ENCODE peak calls at places on chromosomes 16 and 17, in ten cellular contexts. One of them, this sample, is unnamed.

GRCh38 chr17:82805254-82805653 is 34.6 kb downstream of the ZNF750 start:
- DNase-seq in H1: no peak
- DNase-seq in A673: no peak
- DNase-seq in H9: no peak
- DNase-seq in A549: no peak
- DNase-seq in upper lobe of right lung: no peak
- DNase-seq in heart left ventricle: no peak
- DNase-seq in Peyer's patch: no peak
- DNase-seq in colonic mucosa: no peak
- DNase-seq in uterus: no peak
- DNase-seq in this sample: no peak

GRCh38 chr16:12685806-12686205 is 117.9 kb downstream of the CPPED1 start:
- DNase-seq in H1: no peak
- DNase-seq in A673: no peak
- DNase-seq in H9: no peak
- DNase-seq in A549: no peak
- DNase-seq in upper lobe of right lung: no peak
- DNase-seq in heart left ventricle: no peak
- DNase-seq in Peyer's patch: no peak
- DNase-seq in colonic mucosa: no peak
- DNase-seq in uterus: no peak
- DNase-seq in this sample: no peak

GRCh38 chr16:66467611-66468010 is 40.5 kb downstream of the BEAN1 start:
- DNase-seq in H1: no peak
- DNase-seq in A673: no peak
- DNase-seq in H9: no peak
- DNase-seq in A549: no peak
- DNase-seq in upper lobe of right lung: peak
- DNase-seq in heart left ventricle: no peak
- DNase-seq in Peyer's patch: no peak
- DNase-seq in colonic mucosa: no peak
- DNase-seq in uterus: no peak
- DNase-seq in this sample: no peak

GRCh38 chr16:47944589-47944988 is 211.2 kb downstream of the ABCC12 start:
- DNase-seq in H1: no peak
- DNase-seq in A673: no peak
- DNase-seq in H9: no peak
- DNase-seq in A549: no peak
- DNase-seq in upper lobe of right lung: no peak
- DNase-seq in heart left ventricle: no peak
- DNase-seq in Peyer's patch: no peak
- DNase-seq in colonic mucosa: no peak
- DNase-seq in uterus: no peak
- DNase-seq in this sample: no peak

GRCh38 chr17:79052131-79052530 is 22.5 kb upstream of the ENGASE start:
- DNase-seq in H1: no peak
- DNase-seq in A673: no peak
- DNase-seq in H9: no peak
- DNase-seq in A549: no peak
- DNase-seq in upper lobe of right lung: no peak
- DNase-seq in heart left ventricle: no peak
- DNase-seq in Peyer's patch: no peak
- DNase-seq in colonic mucosa: no peak
- DNase-seq in uterus: no peak
- DNase-seq in this sample: no peak

GRCh38 chr17:77120866-77121265 is 19.9 kb upstream of the SEC14L1 start:
- DNase-seq in H1: no peak
- DNase-seq in A673: no peak
- DNase-seq in H9: no peak
- DNase-seq in A549: no peak
- DNase-seq in upper lobe of right lung: no peak
- DNase-seq in heart left ventricle: peak
- DNase-seq in Peyer's patch: no peak
- DNase-seq in colonic mucosa: no peak
- DNase-seq in uterus: no peak
- DNase-seq in this sample: no peak

GRCh38 chr16:24273511-24273910 is 17.4 kb downstream of the CACNG3 start:
- DNase-seq in H1: no peak
- DNase-seq in A673: peak
- DNase-seq in H9: no peak
- DNase-seq in A549: peak
- DNase-seq in upper lobe of right lung: no peak
- DNase-seq in heart left ventricle: no peak
- DNase-seq in Peyer's patch: no peak
- DNase-seq in colonic mucosa: no peak
- DNase-seq in uterus: no peak
- DNase-seq in this sample: peak

GRCh38 chr17:38873646-38874380 is 4.0 kb downstream of the LASP1 start:
- DNase-seq in H1: no peak
- DNase-seq in A673: no peak
- DNase-seq in H9: peak
- DNase-seq in A549: peak
- DNase-seq in upper lobe of right lung: no peak
- DNase-seq in heart left ventricle: no peak
- DNase-seq in Peyer's patch: peak
- DNase-seq in colonic mucosa: peak
- DNase-seq in uterus: no peak
- DNase-seq in this sample: no peak

GRCh38 chr17:7803981-7804380 is 30.0 kb upstream of the KDM6B start:
- DNase-seq in H1: no peak
- DNase-seq in A673: no peak
- DNase-seq in H9: peak
- DNase-seq in A549: no peak
- DNase-seq in upper lobe of right lung: peak
- DNase-seq in heart left ventricle: no peak
- DNase-seq in Peyer's patch: no peak
- DNase-seq in colonic mucosa: peak
- DNase-seq in uterus: no peak
- DNase-seq in this sample: peak

GRCh38 chr17:46903762-46904672 is 18.9 kb upstream of the GOSR2 start:
- DNase-seq in H1: no peak
- DNase-seq in A673: no peak
- DNase-seq in H9: no peak
- DNase-seq in A549: no peak
- DNase-seq in upper lobe of right lung: peak
- DNase-seq in heart left ventricle: no peak
- DNase-seq in Peyer's patch: no peak
- DNase-seq in colonic mucosa: no peak
- DNase-seq in uterus: no peak
- DNase-seq in this sample: no peak

GRCh38 chr16:56896244-56896643 is 31.2 kb downstream of the SLC12A3 start:
- DNase-seq in H1: no peak
- DNase-seq in A673: no peak
- DNase-seq in H9: no peak
- DNase-seq in A549: no peak
- DNase-seq in upper lobe of right lung: no peak
- DNase-seq in heart left ventricle: no peak
- DNase-seq in Peyer's patch: no peak
- DNase-seq in colonic mucosa: no peak
- DNase-seq in uterus: no peak
- DNase-seq in this sample: no peak

GRCh38 chr17:28219771-28220170 is 99.2 kb upstream of the TMEM97 start:
- DNase-seq in H1: no peak
- DNase-seq in A673: no peak
- DNase-seq in H9: no peak
- DNase-seq in A549: no peak
- DNase-seq in upper lobe of right lung: no peak
- DNase-seq in heart left ventricle: no peak
- DNase-seq in Peyer's patch: no peak
- DNase-seq in colonic mucosa: no peak
- DNase-seq in uterus: no peak
- DNase-seq in this sample: no peak

GRCh38 chr16:20352615-20353014 is at the start of gene UMOD:
- DNase-seq in H1: no peak
- DNase-seq in A673: no peak
- DNase-seq in H9: no peak
- DNase-seq in A549: no peak
- DNase-seq in upper lobe of right lung: no peak
- DNase-seq in heart left ventricle: no peak
- DNase-seq in Peyer's patch: no peak
- DNase-seq in colonic mucosa: no peak
- DNase-seq in uterus: no peak
- DNase-seq in this sample: no peak

GRCh38 chr16:20353379-20353778 is 864 bp upstream of the UMOD start:
- DNase-seq in H1: no peak
- DNase-seq in A673: no peak
- DNase-seq in H9: no peak
- DNase-seq in A549: no peak
- DNase-seq in upper lobe of right lung: no peak
- DNase-seq in heart left ventricle: no peak
- DNase-seq in Peyer's patch: no peak
- DNase-seq in colonic mucosa: no peak
- DNase-seq in uterus: no peak
- DNase-seq in this sample: no peak

GRCh38 chr16:20347666-20348364 is 4.7 kb downstream of the UMOD start:
- DNase-seq in H1: no peak
- DNase-seq in A673: no peak
- DNase-seq in H9: peak
- DNase-seq in A549: no peak
- DNase-seq in upper lobe of right lung: no peak
- DNase-seq in heart left ventricle: no peak
- DNase-seq in Peyer's patch: no peak
- DNase-seq in colonic mucosa: no peak
- DNase-seq in uterus: no peak
- DNase-seq in this sample: no peak

GRCh38 chr16:20348365-20349185 is 3.9 kb downstream of the UMOD start:
- DNase-seq in H1: peak
- DNase-seq in A673: no peak
- DNase-seq in H9: peak
- DNase-seq in A549: no peak
- DNase-seq in upper lobe of right lung: no peak
- DNase-seq in heart left ventricle: no peak
- DNase-seq in Peyer's patch: no peak
- DNase-seq in colonic mucosa: peak
- DNase-seq in uterus: no peak
- DNase-seq in this sample: no peak

GRCh38 chr16:20349615-20350014 is 2.9 kb downstream of the UMOD start:
- DNase-seq in H1: no peak
- DNase-seq in A673: no peak
- DNase-seq in H9: no peak
- DNase-seq in A549: no peak
- DNase-seq in upper lobe of right lung: no peak
- DNase-seq in heart left ventricle: no peak
- DNase-seq in Peyer's patch: no peak
- DNase-seq in colonic mucosa: no peak
- DNase-seq in uterus: no peak
- DNase-seq in this sample: no peak
- TF ChIP-seq CTCF in H1: peak
- TF ChIP-seq CTCF in A673: peak
- TF ChIP-seq CTCF in H9: peak
- TF ChIP-seq CTCF in A549: no peak
- TF ChIP-seq CTCF in upper lobe of right lung: no peak
- TF ChIP-seq CTCF in heart left ventricle: no peak
- TF ChIP-seq CTCF in Peyer's patch: no peak
- TF ChIP-seq CTCF in colonic mucosa: no peak
- TF ChIP-seq CTCF in uterus: no peak
- TF ChIP-seq CTCF in this sample: no peak

GRCh38 chr16:90009172-90009899 is 9.9 kb downstream of the DBNDD1 start:
- DNase-seq in H1: no peak
- DNase-seq in A673: no peak
- DNase-seq in H9: no peak
- DNase-seq in A549: no peak
- DNase-seq in upper lobe of right lung: no peak
- DNase-seq in heart left ventricle: no peak
- DNase-seq in Peyer's patch: no peak
- DNase-seq in colonic mucosa: no peak
- DNase-seq in uterus: no peak
- DNase-seq in this sample: no peak
- H3K27ac ChIP-seq in H1: no peak
- H3K27ac ChIP-seq in A673: no peak
- H3K27ac ChIP-seq in H9: no peak
- H3K27ac ChIP-seq in A549: no peak
- H3K27ac ChIP-seq in upper lobe of right lung: no peak
- H3K27ac ChIP-seq in heart left ventricle: no peak
- H3K27ac ChIP-seq in Peyer's patch: peak
- H3K27ac ChIP-seq in colonic mucosa: no peak
- H3K27ac ChIP-seq in uterus: no peak
- H3K27ac ChIP-seq in this sample: no peak

DNA sequence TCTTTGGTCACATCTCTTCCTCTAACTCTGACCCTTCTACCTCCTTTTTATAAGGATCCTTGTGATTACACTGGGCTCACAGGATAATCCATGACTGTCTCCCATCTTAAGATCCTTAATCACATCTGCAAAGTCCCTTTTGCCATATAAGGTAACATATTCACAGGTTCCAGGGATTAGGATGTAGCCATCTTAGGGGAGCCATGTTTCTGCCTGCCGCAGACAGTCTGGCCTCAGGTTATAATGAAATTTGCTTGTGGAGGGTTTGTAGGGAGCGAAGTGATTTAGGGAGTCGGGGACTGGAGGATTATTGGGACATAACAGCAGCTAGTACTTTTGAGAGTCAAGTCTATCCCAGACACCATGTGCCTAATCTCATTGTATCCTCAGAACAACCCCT is 7.7 kb downstream of the EEF2K start:
- DNase-seq in H1: no peak
- DNase-seq in A673: no peak
- DNase-seq in H9: no peak
- DNase-seq in A549: no peak
- DNase-seq in upper lobe of right lung: no peak
- DNase-seq in heart left ventricle: no peak
- DNase-seq in Peyer's patch: no peak
- DNase-seq in colonic mucosa: no peak
- DNase-seq in uterus: no peak
- DNase-seq in this sample: no peak
- TF ChIP-seq CTCF in H1: no peak
- TF ChIP-seq CTCF in A673: no peak
- TF ChIP-seq CTCF in H9: no peak
- TF ChIP-seq CTCF in A549: no peak
- TF ChIP-seq CTCF in upper lobe of right lung: no peak
- TF ChIP-seq CTCF in heart left ventricle: no peak
- TF ChIP-seq CTCF in Peyer's patch: no peak
- TF ChIP-seq CTCF in colonic mucosa: no peak
- TF ChIP-seq CTCF in uterus: no peak
- TF ChIP-seq CTCF in this sample: no peak

DNA sequence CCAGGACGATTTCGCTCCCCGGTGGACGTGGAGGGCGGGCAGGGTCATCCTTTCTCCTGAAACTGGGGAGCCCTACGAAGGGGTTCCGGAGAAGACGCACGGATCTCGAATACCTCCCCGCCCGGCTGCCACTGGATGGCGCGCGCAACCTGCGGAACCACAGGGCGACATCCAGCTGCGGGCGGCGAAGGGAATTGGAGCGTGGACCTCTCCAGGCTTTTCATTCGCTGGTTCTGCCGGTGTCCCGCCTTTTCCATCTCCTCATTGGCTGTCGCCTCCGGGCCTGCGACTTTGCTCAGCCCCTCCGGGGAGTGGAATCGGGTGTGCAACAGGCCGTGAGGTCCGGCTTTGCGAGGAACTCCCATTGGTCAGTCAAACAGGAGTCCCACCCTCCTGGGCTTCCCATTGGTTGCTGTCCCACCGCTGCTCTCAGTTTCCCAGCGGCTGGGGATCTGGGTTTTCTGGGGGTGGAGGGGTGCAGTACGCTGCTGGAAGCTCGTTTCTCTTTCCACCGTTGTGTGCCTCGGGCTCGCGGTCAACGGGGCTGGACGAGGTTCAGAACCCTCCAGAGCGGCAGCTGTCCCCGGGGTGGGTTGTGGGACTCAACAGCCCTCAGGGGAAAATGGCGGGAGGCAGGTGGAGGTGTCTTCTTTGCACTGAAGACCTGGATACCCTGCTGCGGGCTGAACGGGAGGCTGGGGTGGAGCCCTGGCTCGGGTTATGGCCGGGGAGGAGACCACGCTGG is 14.5 kb downstream of the OR1D5 start:
- DNase-seq in H1: peak
- DNase-seq in A673: peak
- DNase-seq in H9: peak
- DNase-seq in A549: peak
- DNase-seq in upper lobe of right lung: peak
- DNase-seq in heart left ventricle: peak
- DNase-seq in Peyer's patch: peak
- DNase-seq in colonic mucosa: peak
- DNase-seq in uterus: peak
- DNase-seq in this sample: peak
- H3K27ac ChIP-seq in H1: peak
- H3K27ac ChIP-seq in A673: peak
- H3K27ac ChIP-seq in H9: no peak
- H3K27ac ChIP-seq in A549: peak
- H3K27ac ChIP-seq in upper lobe of right lung: peak
- H3K27ac ChIP-seq in heart left ventricle: no peak
- H3K27ac ChIP-seq in Peyer's patch: peak
- H3K27ac ChIP-seq in colonic mucosa: peak
- H3K27ac ChIP-seq in uterus: peak
- H3K27ac ChIP-seq in this sample: peak

This sample was measured in RWPE1.